ENCODE peak calls at places on chromosomes 4 and X, in nine cellular contexts. C, O, N, M, Q, H, B, I and D are unnamed samples.

GRCh38 chrX:47515941-47516649 is 33.1 kb upstream of the ZNF41 start:
- DNase-seq in O (peak; percentile 75), N (no peak), C (peak; percentile 34), M (no peak), Q (no peak), I (no peak), B (peak; percentile 72), H (no peak), D (no peak)

GRCh38 chrX:16606142-16606720 is 43.7 kb upstream of the S100G start:
- DNase-seq in B (no peak), C (no peak), N (no peak), I (no peak), Q (no peak), O (no peak), M (no peak), H (no peak), D (no peak)

GRCh38 chr4:85937507-85937906 is 422.3 kb downstream of the MAPK10 start:
- DNase-seq in I (no peak), M (no peak), C (no peak), Q (no peak), H (no peak), B (no peak), O (no peak), N (no peak), D (no peak)

GRCh38 chrX:133389975-133390374 is 25.3 kb downstream of the GPC4 start:
- DNase-seq in H (no peak), I (no peak), N (peak; percentile 15), M (no peak), B (no peak), C (no peak), O (no peak), Q (no peak), D (no peak)

GRCh38 chr4:171390626-171391025 is 422.6 kb upstream of the GALNTL6 start:
- DNase-seq in N (no peak), H (no peak), I (no peak), O (no peak), B (no peak), M (no peak), Q (no peak), C (no peak), D (no peak)

GRCh38 chrX:19839770-19840254 is 47.6 kb downstream of the SH3KBP1 start:
- DNase-seq in B (peak; percentile 48), M (no peak), H (no peak), C (no peak), N (no peak), I (no peak), Q (no peak), O (no peak), D (no peak)

GRCh38 chr4:147768113-147768512 is 36.2 kb downstream of the ARHGAP10 start:
- DNase-seq in M (no peak), C (peak; percentile 25), O (peak; percentile 84), B (peak; percentile 83), H (no peak), N (peak; percentile 37), I (no peak), Q (no peak), D (no peak)

GRCh38 chrX:32867781-32868523 is 343.4 kb downstream of the DMD start:
- DNase-seq in H (no peak), M (no peak), B (no peak), O (no peak), C (no peak), N (no peak), Q (no peak), I (no peak), D (no peak)

GRCh38 chr4:84451546-84451945 is 47.5 kb downstream of the NKX6-1 start:
- DNase-seq in Q (no peak), B (peak; percentile 6), C (peak; percentile 6), M (no peak), H (no peak), O (peak; percentile 9), N (peak; percentile 16), I (no peak), D (no peak)

GRCh38 chr4:1766336-1767057 is 26.6 kb upstream of the FGFR3 start:
- DNase-seq in C (peak; percentile 82), H (peak; percentile 39), O (no peak), N (no peak), B (no peak), I (no peak), M (no peak), Q (no peak), D (no peak)

GRCh38 chr4:1769692-1770091 is 23.4 kb upstream of the FGFR3 start:
- DNase-seq in M (no peak), O (no peak), N (no peak), I (no peak), B (no peak), Q (no peak), C (no peak), H (no peak), D (no peak)

GRCh38 chr4:1767058-1767769 is 25.9 kb upstream of the FGFR3 start:
- DNase-seq in B (peak; percentile 41), O (no peak), C (peak; percentile 50), Q (no peak), M (no peak), N (no peak), H (peak; percentile 66), I (no peak), D (peak; percentile 40)

GRCh38 chr4:1768367-1769034 is 24.6 kb upstream of the FGFR3 start:
- DNase-seq in M (no peak), C (no peak), Q (no peak), N (no peak), O (no peak), H (no peak), I (peak; percentile 88), B (peak; percentile 37), D (no peak)

DNA sequence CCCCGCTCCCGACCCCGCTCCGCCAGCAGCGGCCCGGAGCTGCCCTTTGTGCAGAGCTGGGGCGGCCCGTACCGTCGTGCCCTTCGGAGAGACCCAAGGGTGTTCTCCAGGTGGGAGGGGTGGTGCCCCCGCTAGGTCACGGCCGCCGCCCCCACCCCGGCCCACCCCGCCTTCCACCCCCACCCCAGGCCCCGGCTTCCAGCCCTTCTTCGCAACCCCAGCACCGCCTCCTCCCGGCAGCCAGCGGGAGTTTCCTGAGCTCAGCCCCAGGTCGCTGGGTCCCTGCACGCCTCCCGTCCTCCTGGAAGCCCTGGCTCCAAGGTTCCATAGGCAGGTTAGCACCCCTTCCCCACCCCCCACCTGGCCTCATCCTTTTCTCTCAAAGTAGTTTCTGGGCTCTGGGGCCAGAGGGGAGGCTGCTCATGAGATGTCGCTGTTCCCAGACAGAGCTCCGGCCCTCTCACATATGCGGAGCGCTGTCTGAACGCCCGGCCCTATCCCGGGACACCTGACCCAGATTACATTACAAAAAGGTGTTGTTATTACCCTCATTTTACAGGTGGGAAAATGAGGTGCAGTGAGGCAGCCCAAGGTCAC is 25.2 kb upstream of the FGFR3 start:
- DNase-seq in B (peak; percentile 61), I (peak; percentile 91), M (no peak), C (peak; percentile 68), H (peak; percentile 81), O (peak; percentile 36), Q (no peak), N (peak; percentile 56), D (no peak)
- TF ChIP-seq CTCF in B (peak; percentile 57), I (no peak), M (peak; percentile 42), C (peak; percentile 21), H (no peak), O (peak; percentile 45), Q (no peak), N (no peak), D (no peak)

GRCh38 chr4:174212061-174212460 is 71.4 kb downstream of the FBXO8 start:
- DNase-seq in I (no peak), Q (no peak), M (no peak), O (no peak), C (no peak), N (no peak), H (no peak), B (no peak), D (no peak)

GRCh38 chr4:174211611-174212044 is 71.8 kb downstream of the FBXO8 start:
- DNase-seq in B (no peak), Q (no peak), N (no peak), I (no peak), C (no peak), O (no peak), M (no peak), H (no peak), D (no peak)

GRCh38 chr4:174209296-174209695 is 74.2 kb downstream of the FBXO8 start:
- DNase-seq in H (no peak), Q (no peak), N (no peak), B (no peak), C (no peak), O (no peak), M (no peak), I (no peak), D (no peak)

GRCh38 chr4:174210952-174211490 is 72.4 kb downstream of the FBXO8 start:
- DNase-seq in M (no peak), I (no peak), B (peak; percentile 52), Q (no peak), N (no peak), H (no peak), C (no peak), O (peak; percentile 38), D (no peak)

GRCh38 chr4:174210354-174210753 is 73.1 kb downstream of the FBXO8 start:
- DNase-seq in N (no peak), I (no peak), H (peak; percentile 32), C (no peak), Q (no peak), M (no peak), O (no peak), B (no peak), D (no peak)
- TF ChIP-seq CTCF in N (no peak), I (no peak), H (no peak), C (no peak), Q (no peak), M (no peak), O (no peak), B (no peak), D (no peak)

GRCh38 chr4:183157215-183157614 is 58.2 kb downstream of the WWC2 start:
- DNase-seq in C (no peak), O (no peak), Q (no peak), B (no peak), H (no peak), I (no peak), M (no peak), N (no peak), D (no peak)
- TF ChIP-seq CTCF in C (no peak), O (peak; percentile 11), Q (no peak), B (no peak), H (no peak), I (peak; percentile 8), M (peak; percentile 41), N (no peak), D (no peak)

GRCh38 chrX:95346854-95347253 is 1337.8 kb upstream of the DIAPH2 start:
- DNase-seq in M (no peak), C (peak; percentile 2), Q (no peak), N (no peak), O (peak; percentile 23), I (no peak), H (no peak), B (peak; percentile 5), D (no peak)
- TF ChIP-seq CTCF in M (no peak), C (no peak), Q (no peak), N (no peak), O (no peak), I (no peak), H (no peak), B (no peak), D (no peak)

GRCh38 chrX:153609917-153610833 is 11.2 kb upstream of the CCNQ start:
- DNase-seq in M (peak; percentile 69), C (peak; percentile 74), N (peak; percentile 74), H (peak; percentile 87), I (peak; percentile 86), B (peak; percentile 59), O (peak; percentile 48), Q (peak; percentile 69), D (peak; percentile 63)
- TF ChIP-seq CTCF in M (peak; percentile 78), C (peak; percentile 69), N (peak; percentile 46), H (peak; percentile 59), I (peak; percentile 72), B (peak; percentile 71), O (peak; percentile 76), Q (peak; percentile 85), D (no peak)